ENCODE peak calls at places on chromosomes 3 and 15, in ten cellular contexts. J, H, Q, V, X, C, I, D, G and E are unnamed samples.

GRCh38 chr3:178308696-178309278 is 227.4 kb upstream of the KCNMB2 start:
- DNase-seq in D (no peak), C (no peak), X (no peak), H (no peak), Q (no peak), V (no peak), G (no peak), I (no peak), J (no peak), E (no peak)

GRCh38 chr3:59016930-59017616 is 32.8 kb downstream of the CFAP20DC start:
- DNase-seq in V (no peak), Q (no peak), J (no peak), D (no peak), I (no peak), C (no peak), X (no peak), G (no peak), H (no peak), E (no peak)

GRCh38 chr15:60557157-60557556 is 78.2 kb upstream of the ICE2 start:
- DNase-seq in Q (no peak), J (no peak), G (no peak), D (no peak), X (no peak), I (no peak), C (no peak), V (no peak), H (no peak), E (no peak)

GRCh38 chr3:81716870-81717509 is 44.5 kb downstream of the GBE1 start:
- DNase-seq in V (peak; percentile 61), X (peak; percentile 86), Q (no peak), H (no peak), J (no peak), G (no peak), C (no peak), I (peak; percentile 53), D (no peak), E (peak; percentile 24)

GRCh38 chr3:31606453-31606852 is 73.7 kb downstream of the STT3B start:
- DNase-seq in C (no peak), J (no peak), Q (no peak), H (no peak), V (no peak), G (no peak), D (no peak), I (no peak), X (peak; percentile 2), E (peak; percentile 2)

GRCh38 chr3:178304758-178305157 is 231.5 kb upstream of the KCNMB2 start:
- DNase-seq in I (peak; percentile 63), H (no peak), V (peak; percentile 87), D (no peak), G (no peak), Q (no peak), C (no peak), J (no peak), X (no peak), E (no peak)

GRCh38 chr3:182414586-182414985 is 378.7 kb upstream of the ATP11B start:
- DNase-seq in I (no peak), V (no peak), J (no peak), G (no peak), Q (no peak), H (no peak), C (no peak), X (no peak), D (no peak), E (peak; percentile 11)

GRCh38 chr3:180594631-180595348 is 7.2 kb upstream of the TTC14 start:
- DNase-seq in Q (no peak), H (no peak), V (peak; percentile 79), I (peak; percentile 38), C (no peak), D (no peak), X (peak; percentile 40), G (no peak), J (no peak), E (peak; percentile 25)

GRCh38 chr3:71045212-71045916 is 538.2 kb downstream of the FOXP1 start:
- DNase-seq in G (no peak), J (no peak), D (no peak), H (no peak), Q (no peak), I (no peak), X (no peak), V (no peak), C (no peak), E (no peak)

GRCh38 chr3:184553385-184553784 is 8.2 kb upstream of the EPHB3 start:
- DNase-seq in H (no peak), X (no peak), D (no peak), Q (no peak), I (no peak), C (no peak), G (no peak), J (no peak), V (no peak), E (no peak)

GRCh38 chr15:70112018-70112395 is 14.3 kb upstream of the TLE3 start:
- DNase-seq in Q (no peak), H (no peak), J (no peak), C (no peak), G (no peak), V (peak; percentile 10), D (no peak), X (no peak), I (no peak), E (no peak)

GRCh38 chr3:127449489-127450212 is 140.9 kb downstream of the TPRA1 start:
- DNase-seq in J (no peak), D (no peak), I (no peak), Q (no peak), H (no peak), X (no peak), C (no peak), V (no peak), G (no peak), E (no peak)

GRCh38 chr3:59782664-59783063 is 732.8 kb upstream of the CFAP20DC start:
- DNase-seq in I (no peak), C (no peak), H (no peak), Q (no peak), D (no peak), X (no peak), G (no peak), V (no peak), J (no peak), E (no peak)

GRCh38 chr3:127572735-127573134 is 17.8 kb downstream of the TPRA1 start:
- DNase-seq in I (no peak), C (no peak), X (no peak), D (no peak), J (no peak), V (no peak), G (no peak), H (no peak), Q (no peak), E (no peak)

GRCh38 chr3:37652851-37653250 is 208.8 kb upstream of the CTDSPL start:
- DNase-seq in D (no peak), J (no peak), H (no peak), Q (no peak), G (no peak), I (no peak), V (no peak), X (no peak), C (no peak), E (no peak)

GRCh38 chr15:40942865-40943264 is 10.4 kb upstream of the CHAC1 start:
- DNase-seq in G (peak; percentile 52), I (no peak), V (no peak), X (no peak), C (no peak), J (no peak), H (no peak), D (no peak), Q (no peak), E (no peak)

GRCh38 chr3:14403636-14404395 is 1.4 kb downstream of the SLC6A6 start:
- DNase-seq in J (no peak), G (peak; percentile 88), H (no peak), C (no peak), Q (no peak), V (no peak), D (no peak), I (no peak), X (no peak), E (peak; percentile 50)

GRCh38 chr3:179015551-179016020 is 56.0 kb downstream of the ZMAT3 start:
- DNase-seq in C (peak; percentile 70), Q (no peak), H (peak; percentile 54), V (peak; percentile 91), J (peak; percentile 43), G (no peak), I (peak; percentile 83), D (peak; percentile 35), X (peak; percentile 72), E (peak; percentile 51)

GRCh38 chr15:55276324-55276723 is 13.3 kb downstream of the RAB27A start:
- DNase-seq in C (no peak), H (no peak), D (no peak), X (no peak), J (no peak), G (no peak), Q (no peak), V (no peak), I (no peak), E (no peak)

GRCh38 chr3:28130836-28131235 is 110.6 kb upstream of the CMC1 start:
- DNase-seq in X (no peak), I (no peak), D (no peak), H (no peak), J (no peak), C (no peak), G (no peak), Q (no peak), V (no peak), E (no peak)

GRCh38 chr3:164897335-164897734 is 181.0 kb downstream of the SI start:
- DNase-seq in V (no peak), J (no peak), Q (no peak), I (peak; percentile 19), D (no peak), X (no peak), C (no peak), G (no peak), H (no peak), E (no peak)

GRCh38 chr3:31358473-31359075 is 174.2 kb upstream of the STT3B start:
- DNase-seq in J (no peak), Q (no peak), D (no peak), X (no peak), G (no peak), C (no peak), H (no peak), V (no peak), I (no peak), E (no peak)

GRCh38 chr15:89442671-89443307 is 53.6 kb downstream of the RHCG start:
- DNase-seq in H (no peak), X (peak; percentile 33), I (no peak), G (peak; percentile 63), C (no peak), V (peak; percentile 57), J (no peak), Q (peak; percentile 40), D (peak; percentile 63), E (peak; percentile 53)

GRCh38 chr15:39592500-39592899 is 11.6 kb downstream of the THBS1 start:
- DNase-seq in H (no peak), V (peak; percentile 40), C (no peak), D (no peak), G (no peak), X (no peak), J (no peak), I (no peak), Q (no peak), E (no peak)

GRCh38 chr3:65126527-65127440 is 439.0 kb upstream of the ADAMTS9 start:
- DNase-seq in H (no peak), Q (no peak), C (no peak), J (no peak), V (peak; percentile 22), D (no peak), G (no peak), X (no peak), I (peak; percentile 86), E (no peak)

GRCh38 chr15:82698711-82699345 is 10.8 kb downstream of the AP3B2 start:
- DNase-seq in Q (no peak), D (no peak), H (no peak), V (no peak), X (no peak), G (no peak), I (peak; percentile 2), J (no peak), C (no peak), E (no peak)